ENCODE peak calls at places on chromosome 4, in six cellular contexts. X, F, Z, E, O and V are unnamed samples.

GRCh38 chr4:33883111-33883510 is 2361.2 kb downstream of the ARAP2 start:
- DNase-seq in X (no peak), F (no peak), Z (no peak), E (no peak), O (no peak), V (no peak)

GRCh38 chr4:110132822-110133719 is 65.3 kb downstream of the ELOVL6 start:
- DNase-seq in X (no peak), F (peak), Z (no peak), E (no peak), O (no peak), V (peak)

GRCh38 chr4:98528882-98529281 is 129.5 kb downstream of the TSPAN5 start:
- DNase-seq in X (no peak), F (no peak), Z (no peak), E (no peak), O (no peak), V (no peak)

GRCh38 chr4:77586953-77587383 is 18.7 kb upstream of the CXCL13 start:
- DNase-seq in X (no peak), F (no peak), Z (no peak), E (no peak), O (no peak), V (no peak)

GRCh38 chr4:15755321-15755750 is 22.8 kb upstream of the CD38 start:
- DNase-seq in X (no peak), F (no peak), Z (no peak), E (no peak), O (no peak), V (no peak)

GRCh38 chr4:68673143-68673542 is 2.7 kb upstream of the UGT2B15 start:
- DNase-seq in X (no peak), F (no peak), Z (no peak), E (no peak), O (no peak), V (no peak)

GRCh38 chr4:10582966-10583365 is 101.6 kb downstream of the CLNK start:
- DNase-seq in X (no peak), F (no peak), Z (no peak), E (no peak), O (no peak), V (no peak)

GRCh38 chr4:52979821-52980590 is 117.9 kb downstream of the RASL11B start:
- DNase-seq in X (no peak), F (no peak), Z (no peak), E (no peak), O (no peak), V (no peak)

GRCh38 chr4:19735012-19735411 is 516.7 kb upstream of the SLIT2 start:
- DNase-seq in X (no peak), F (no peak), Z (no peak), E (no peak), O (no peak), V (no peak)

GRCh38 chr4:26877946-26878345 is 17.3 kb downstream of the STIM2 start:
- DNase-seq in X (no peak), F (peak), Z (no peak), E (no peak), O (no peak), V (no peak)

GRCh38 chr4:26884486-26884988 is 23.9 kb downstream of the STIM2 start:
- DNase-seq in X (no peak), F (peak), Z (no peak), E (no peak), O (no peak), V (no peak)

GRCh38 chr4:26878729-26879415 is 18.2 kb downstream of the STIM2 start:
- DNase-seq in X (no peak), F (no peak), Z (no peak), E (no peak), O (no peak), V (no peak)

GRCh38 chr4:26877417-26877816 is 16.8 kb downstream of the STIM2 start:
- DNase-seq in X (no peak), F (no peak), Z (no peak), E (no peak), O (no peak), V (no peak)

GRCh38 chr4:26879805-26880204 is 19.2 kb downstream of the STIM2 start:
- DNase-seq in X (no peak), F (no peak), Z (no peak), E (no peak), O (no peak), V (no peak)
- H3K4me3 ChIP-seq in X (no peak), F (no peak), Z (no peak), E (no peak), O (no peak), V (no peak)

DNA sequence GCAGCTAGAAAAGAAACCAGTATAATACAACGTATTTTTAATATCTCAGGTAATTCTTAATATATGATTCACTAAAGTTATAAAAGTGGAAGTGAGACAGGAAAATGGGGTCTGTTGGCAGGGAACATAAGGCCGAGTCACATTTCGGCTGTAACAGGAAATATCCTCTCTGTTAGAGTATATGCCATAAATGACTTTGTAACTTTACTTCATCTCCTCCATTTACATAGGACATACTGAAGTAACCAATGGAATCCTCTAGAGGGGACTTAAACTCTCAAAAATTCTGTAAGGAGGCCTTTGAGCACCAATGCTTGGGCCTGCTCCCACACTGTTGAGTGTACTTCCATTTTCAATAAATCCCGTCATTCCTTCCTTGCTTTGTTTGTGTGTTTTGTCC is 71.3 kb downstream of the ANKRD17 start:
- DNase-seq in X (no peak), F (no peak), Z (no peak), E (no peak), O (no peak), V (no peak)
- H3K4me3 ChIP-seq in X (no peak), F (no peak), Z (no peak), E (no peak), O (no peak), V (no peak)

GRCh38 chr4:81756042-81756441 is 284.3 kb upstream of the RASGEF1B start:
- DNase-seq in X (no peak), F (no peak), Z (no peak), E (no peak), O (no peak), V (no peak)
- H3K4me3 ChIP-seq in X (no peak), F (no peak), Z (no peak), E (no peak), O (no peak), V (no peak)

DNA sequence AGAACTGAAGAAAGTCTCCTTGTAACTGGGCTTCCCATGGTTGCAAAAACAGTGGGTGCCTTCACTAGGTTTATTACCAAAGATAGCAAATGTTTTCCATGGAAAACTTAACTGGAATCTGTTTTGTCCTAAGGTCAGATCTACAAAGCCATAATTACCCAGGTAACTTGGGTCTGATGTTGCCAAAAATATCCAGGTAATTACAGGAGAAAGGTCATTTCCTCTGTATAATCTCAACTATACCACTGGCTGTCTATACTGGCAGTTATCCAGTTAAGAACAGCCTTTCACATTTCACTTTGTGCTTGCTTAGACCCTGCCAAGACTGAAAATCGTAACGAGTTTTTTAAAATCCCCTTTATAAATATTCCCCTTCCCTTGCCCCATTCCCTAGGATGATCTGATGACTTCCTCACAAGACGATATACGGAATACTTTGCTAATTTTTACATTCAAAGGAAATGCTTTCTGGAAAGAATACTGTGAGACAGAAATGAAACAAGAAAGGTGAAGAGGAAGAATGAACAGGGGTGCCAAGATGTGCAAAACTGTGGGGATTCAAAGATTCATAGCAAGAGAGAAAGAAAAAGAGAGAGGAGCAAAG is 105.5 kb downstream of the MAML3 start:
- DNase-seq in X (no peak), F (peak), Z (no peak), E (no peak), O (no peak), V (no peak)
- H3K4me3 ChIP-seq in X (peak), F (peak), Z (peak), E (peak), O (no peak), V (peak)

DNA sequence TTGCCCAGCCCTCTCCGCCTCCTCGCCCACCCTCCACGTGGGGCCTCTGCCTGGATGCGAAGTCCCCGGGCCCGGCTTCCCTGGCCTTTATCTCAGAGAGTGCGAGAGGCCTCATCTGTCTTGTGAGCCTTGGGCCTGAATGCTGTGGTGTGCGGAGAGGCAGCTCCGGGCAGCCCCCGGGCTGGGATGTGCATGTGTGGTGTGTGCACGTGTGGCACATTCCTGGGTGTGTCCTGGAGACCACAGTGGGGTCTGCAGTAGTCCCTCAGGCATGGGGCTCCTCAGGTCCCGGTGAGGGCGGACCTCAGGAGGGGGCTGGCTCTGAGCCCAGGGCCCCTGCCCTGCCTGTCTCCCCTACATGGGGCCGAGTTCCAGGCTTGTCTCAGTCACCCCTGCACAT is 31.4 kb downstream of the DOK7 start:
- DNase-seq in X (no peak), F (no peak), Z (no peak), E (no peak), O (no peak), V (no peak)
- H3K4me3 ChIP-seq in X (no peak), F (no peak), Z (no peak), E (no peak), O (no peak), V (no peak)

DNA sequence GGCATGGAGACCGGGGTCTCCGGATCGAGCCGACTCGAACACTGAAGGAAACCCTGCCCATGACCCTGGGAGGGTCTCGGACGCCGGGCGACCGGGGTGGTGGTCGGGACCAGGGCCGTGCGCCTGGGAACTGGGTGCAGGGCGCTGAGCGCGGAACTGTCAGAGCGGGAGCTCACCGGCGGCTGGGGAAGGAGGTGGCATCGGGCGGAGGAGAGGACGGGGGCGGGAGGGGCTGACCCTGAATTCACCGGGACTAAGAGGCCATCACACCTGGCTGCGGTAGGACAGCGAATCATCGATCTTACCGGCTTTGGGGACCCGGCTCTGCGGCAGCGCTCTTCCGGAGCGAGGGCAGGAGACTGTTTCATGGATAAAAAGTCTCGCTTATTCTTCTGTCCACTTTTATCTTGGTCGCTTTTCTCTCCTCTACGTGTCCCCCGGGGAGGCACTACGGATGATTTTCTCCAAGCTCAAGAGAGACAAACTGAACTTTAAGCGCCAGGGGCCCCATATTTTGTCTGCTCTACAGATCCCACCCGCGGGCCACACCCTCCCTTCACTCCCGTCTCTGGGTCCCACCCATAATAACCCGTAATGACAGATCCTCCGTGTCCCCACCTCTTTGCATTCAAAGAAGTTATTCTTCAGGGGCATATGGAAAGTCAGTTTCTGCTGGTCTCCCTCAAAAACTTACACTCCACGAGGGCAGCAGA is at the start of gene CORIN:
- DNase-seq in X (peak), F (peak), Z (peak), E (no peak), O (no peak), V (peak)
- H3K4me3 ChIP-seq in X (peak), F (peak), Z (peak), E (peak), O (peak), V (peak)

GRCh38 chr4:6288342-6288741 is 18.7 kb downstream of the WFS1 start:
- DNase-seq in X (no peak), F (no peak), Z (no peak), E (no peak), O (no peak), V (no peak)

GRCh38 chr4:6290769-6291547 is 21.3 kb downstream of the WFS1 start:
- DNase-seq in X (no peak), F (no peak), Z (peak), E (no peak), O (no peak), V (no peak)

GRCh38 chr4:6287017-6287788 is 17.6 kb downstream of the WFS1 start:
- DNase-seq in X (no peak), F (no peak), Z (peak), E (no peak), O (no peak), V (no peak)

GRCh38 chr4:6290256-6290655 is 20.6 kb downstream of the WFS1 start:
- DNase-seq in X (no peak), F (no peak), Z (peak), E (no peak), O (no peak), V (no peak)

DNA sequence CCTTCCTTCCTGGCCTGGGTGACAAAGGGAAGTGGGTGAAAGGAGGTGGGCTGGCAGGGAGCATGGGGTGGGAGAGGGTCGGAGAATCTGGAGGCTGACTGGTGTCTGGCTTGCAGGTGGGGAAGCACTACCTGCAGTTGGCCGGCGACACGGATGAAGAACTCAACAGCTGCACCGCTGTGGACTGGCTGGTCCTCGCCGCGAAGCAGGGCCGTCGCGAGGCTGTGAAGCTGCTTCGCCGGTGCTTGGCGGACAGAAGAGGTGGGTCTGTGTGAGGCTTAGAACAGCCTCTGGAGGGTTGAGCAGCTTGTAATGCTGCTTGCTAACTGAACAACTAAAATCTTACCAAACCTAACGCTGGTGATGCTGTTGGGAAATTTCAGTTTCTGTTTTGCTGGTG is 19.2 kb downstream of the WFS1 start:
- DNase-seq in X (no peak), F (no peak), Z (peak), E (no peak), O (no peak), V (no peak)
- H3K4me3 ChIP-seq in X (no peak), F (no peak), Z (no peak), E (no peak), O (no peak), V (no peak)

DNA sequence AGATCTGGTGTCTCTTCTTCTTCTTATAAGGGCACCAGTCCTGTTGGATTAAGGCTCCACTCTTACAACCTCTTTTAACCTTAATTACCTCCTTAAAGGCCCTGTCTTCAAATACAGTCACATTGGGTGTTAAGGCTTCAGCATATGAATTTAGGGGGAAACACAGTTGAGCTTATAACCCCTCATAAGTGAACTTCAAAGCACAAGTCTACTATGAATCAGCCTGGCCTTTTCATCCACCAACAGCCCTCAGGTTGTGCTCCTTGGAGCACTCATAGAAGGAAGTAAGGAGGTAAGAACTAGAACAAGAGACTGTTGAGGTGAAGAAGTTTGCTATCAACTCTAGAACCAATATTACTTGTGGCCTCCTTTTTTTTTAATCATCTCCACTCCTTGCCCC is 18.8 kb upstream of the TBC1D9 start:
- DNase-seq in X (no peak), F (no peak), Z (no peak), E (no peak), O (no peak), V (no peak)
- H3K4me3 ChIP-seq in X (no peak), F (no peak), Z (no peak), E (no peak), O (no peak), V (no peak)

GRCh38 chr4:186067757-186068385 is 1.1 kb upstream of the TLR3 start:
- DNase-seq in X (peak), F (peak), Z (no peak), E (no peak), O (no peak), V (peak)
- H3K4me3 ChIP-seq in X (no peak), F (no peak), Z (peak), E (no peak), O (no peak), V (peak)

DNA sequence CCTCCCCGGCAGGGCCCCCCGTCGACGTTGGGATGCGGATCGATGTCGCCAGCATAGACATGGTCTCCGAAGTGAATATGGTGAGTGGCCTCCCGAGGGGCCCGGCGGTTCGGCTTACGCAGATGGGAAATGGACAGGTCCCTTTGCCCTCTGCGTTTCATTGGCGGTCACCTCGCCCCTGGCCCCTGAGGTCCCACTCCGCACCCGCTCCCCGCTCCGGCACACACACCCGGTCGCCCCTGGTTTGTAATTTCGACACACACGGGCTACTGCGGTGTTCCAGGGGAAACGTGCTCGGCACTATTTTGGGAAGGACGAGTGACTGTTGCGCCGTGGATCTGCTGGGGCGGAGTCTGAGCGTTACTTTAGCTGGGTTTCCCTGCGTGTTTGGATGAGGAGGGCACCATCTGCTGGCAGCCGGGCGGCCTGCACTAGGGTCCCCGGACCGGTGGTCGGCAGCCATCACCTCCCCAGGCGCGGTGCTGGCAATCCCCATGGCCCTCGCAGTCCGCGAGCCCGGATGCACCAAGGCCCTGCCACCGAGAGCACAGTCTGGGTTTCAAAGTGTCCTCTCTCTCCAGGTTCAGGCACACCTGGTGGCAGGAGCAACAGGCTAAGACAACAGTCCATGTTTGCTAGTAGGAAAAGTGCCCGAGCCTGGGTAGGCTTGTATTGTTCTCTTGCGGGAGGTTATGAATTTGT is 1.2 kb downstream of the GABRB1 start:
- DNase-seq in X (peak), F (peak), Z (peak), E (no peak), O (no peak), V (peak)
- H3K4me3 ChIP-seq in X (peak), F (peak), Z (peak), E (peak), O (peak), V (peak)